ENCODE peak calls at places on chromosomes 2 and 18, in six cellular contexts. P, I, K, T, Y and S are unnamed samples.

GRCh38 chr18:36663312-36663711 is 165.5 kb downstream of the TPGS2 start:
- DNase-seq in P (no peak), I (no peak), K (no peak), T (no peak), Y (no peak), S (no peak)

GRCh38 chr18:11887305-11888262 is 20.5 kb downstream of the MPPE1 start:
- DNase-seq in P (no peak), I (no peak), K (no peak), T (no peak), Y (no peak), S (no peak)

GRCh38 chr2:226995625-226996041 is 159.8 kb downstream of the RHBDD1 start:
- DNase-seq in P (no peak), I (peak; percentile 59), K (no peak), T (no peak), Y (peak; percentile 79), S (no peak)

GRCh38 chr2:212957624-212958023 is 193.8 kb downstream of the IKZF2 start:
- DNase-seq in P (no peak), I (no peak), K (no peak), T (no peak), Y (no peak), S (no peak)

GRCh38 chr2:51165534-51166260 is 133.8 kb upstream of the NRXN1 start:
- DNase-seq in P (no peak), I (no peak), K (no peak), T (no peak), Y (no peak), S (no peak)

GRCh38 chr18:62881509-62882016 is 166.2 kb downstream of the PHLPP1 start:
- DNase-seq in P (no peak), I (no peak), K (peak; percentile 25), T (peak; percentile 30), Y (peak; percentile 93), S (no peak)

GRCh38 chr2:238720232-238720672 is 127.6 kb upstream of the TWIST2 start:
- DNase-seq in P (peak; percentile 43), I (peak; percentile 34), K (peak; percentile 18), T (peak; percentile 45), Y (no peak), S (peak; percentile 6)

GRCh38 chr18:29164993-29165599 is 988.2 kb upstream of the CDH2 start:
- DNase-seq in P (no peak), I (no peak), K (no peak), T (no peak), Y (peak; percentile 81), S (no peak)

GRCh38 chr2:88090446-88091283 is 23.0 kb downstream of the SMYD1 start:
- DNase-seq in P (no peak), I (no peak), K (no peak), T (no peak), Y (no peak), S (no peak)

GRCh38 chr2:209757200-209757599 is 14.4 kb upstream of the UNC80 start:
- DNase-seq in P (no peak), I (no peak), K (no peak), T (no peak), Y (no peak), S (no peak)

GRCh38 chr2:101971836-101972235 is 19.9 kb upstream of the IL1R2 start:
- DNase-seq in P (no peak), I (no peak), K (no peak), T (no peak), Y (no peak), S (no peak)

GRCh38 chr2:136118819-136119716 is 1.1 kb upstream of the CXCR4 start:
- DNase-seq in P (peak; percentile 62), I (peak; percentile 74), K (peak; percentile 84), T (peak; percentile 75), Y (no peak), S (peak; percentile 82)

GRCh38 chr2:127841466-127842178 is 16.3 kb downstream of the POLR2D start:
- DNase-seq in P (no peak), I (no peak), K (no peak), T (no peak), Y (no peak), S (no peak)

GRCh38 chr18:10190564-10190963 is 263.9 kb upstream of the APCDD1 start:
- DNase-seq in P (no peak), I (no peak), K (no peak), T (no peak), Y (peak; percentile 24), S (no peak)

GRCh38 chr2:112155331-112156151 is 17.4 kb downstream of the FBLN7 start:
- DNase-seq in P (peak; percentile 20), I (no peak), K (no peak), T (no peak), Y (no peak), S (no peak)

GRCh38 chr2:150472122-150472899 is 15.2 kb downstream of the RND3 start:
- DNase-seq in P (peak; percentile 97), I (peak; percentile 61), K (no peak), T (no peak), Y (no peak), S (no peak)